ENCODE peak calls at places on chromosomes 12 and 14, in nine cellular contexts. O is effector CD4-positive, alpha-beta T cell; Q is amygdala; C is left lung; Y is WERI-Rb-1; T is PC-9; L is stimulated activated CD4-positive, alpha-beta T cell treated with anti-CD3 and anti-CD28 coated beads, Interleukin-12 subunit alpha, Interleukin-12 subunit beta, amount 100 ng/mL, for 24 hours; N is heart left ventricle; G is adipocyte. Z is an unnamed sample.

GRCh38 chr12:3820122-3820521 is 53.1 kb downstream of the PARP11 start:
- DNase-seq in C (no peak), Q (no peak), N (no peak), L (no peak), T (no peak), G (no peak), Y (no peak), O (no peak), Z (no peak)

GRCh38 chr12:93100610-93101009 is 171.5 kb upstream of the EEA1 start:
- DNase-seq in Q (no peak), O (no peak), Y (peak; percentile 35), L (no peak), C (no peak), N (no peak), G (peak; percentile 47), T (no peak), Z (peak; percentile 57)

GRCh38 chr14:95328876-95329503 is 9.3 kb upstream of the CLMN start:
- DNase-seq in G (no peak), O (no peak), Y (no peak), C (no peak), N (no peak), Q (no peak), L (no peak), T (no peak), Z (no peak)

GRCh38 chr14:53779301-53779700 is 177.3 kb downstream of the BMP4 start:
- DNase-seq in G (no peak), O (no peak), Y (no peak), N (no peak), T (no peak), L (no peak), C (no peak), Q (no peak), Z (no peak)

GRCh38 chr14:104139460-104140212 is 1.2 kb downstream of the KIF26A start:
- DNase-seq in C (peak; percentile 69), N (peak; percentile 44), G (no peak), T (no peak), L (no peak), Q (no peak), Y (peak; percentile 3), O (no peak), Z (no peak)

GRCh38 chr14:64971890-64972785 is at the start of gene RAB15:
- DNase-seq in G (peak; percentile 84), C (peak; percentile 87), N (peak; percentile 32), O (peak; percentile 21), T (no peak), Q (no peak), Y (peak; percentile 51), L (peak; percentile 11), Z (peak; percentile 94)

GRCh38 chr14:36346052-36346451 is 25.6 kb upstream of the MBIP start:
- DNase-seq in G (no peak), Q (no peak), T (no peak), L (no peak), O (no peak), C (no peak), N (no peak), Y (no peak), Z (no peak)

GRCh38 chr14:91227183-91227628 is 17.3 kb downstream of the GPR68 start:
- DNase-seq in Q (no peak), Y (no peak), C (no peak), N (no peak), G (no peak), O (no peak), T (no peak), L (no peak), Z (no peak)

GRCh38 chr14:35829449-35829848 is 3.3 kb downstream of the BRMS1L start:
- DNase-seq in N (no peak), T (no peak), Y (no peak), C (no peak), G (peak; percentile 16), O (no peak), L (no peak), Q (no peak), Z (peak; percentile 57)

GRCh38 chr12:123559468-123559867 is 24.9 kb upstream of the TMED2 start:
- DNase-seq in C (no peak), Y (no peak), G (no peak), O (no peak), N (no peak), T (no peak), Q (no peak), L (no peak), Z (no peak)

GRCh38 chr12:47754881-47755280 is 3.8 kb downstream of the RAPGEF3 start:
- DNase-seq in Y (no peak), C (no peak), O (no peak), Q (no peak), N (peak; percentile 79), T (peak; percentile 80), G (no peak), L (no peak), Z (peak; percentile 39)

Z was measured in osteoblast.